ENCODE peak calls at places on chromosomes 4 and X, in nine cellular contexts. H, Z, N, U, M, A, J, B and Q are unnamed samples.

GRCh38 chr4:73589887-73590801 is 30.1 kb downstream of the RASSF6 start:
- DNase-seq in H (no peak), Z (no peak), N (peak; percentile 27), U (no peak), M (no peak), A (no peak), J (peak; percentile 47), B (peak; percentile 47), Q (no peak)

GRCh38 chr4:81607947-81608346 is 136.2 kb upstream of the RASGEF1B start:
- DNase-seq in H (no peak), Z (no peak), N (no peak), U (peak; percentile 59), M (no peak), A (no peak), J (no peak), B (no peak), Q (no peak)

GRCh38 chr4:183229397-183229796 is 90.7 kb downstream of the CLDN22 start:
- DNase-seq in H (no peak), Z (no peak), N (no peak), U (peak; percentile 14), M (no peak), A (no peak), J (peak; percentile 46), B (no peak), Q (no peak)

GRCh38 chrX:17737707-17738001 is 361 bp downstream of the SCML1 start:
- DNase-seq in H (no peak), Z (no peak), N (no peak), U (no peak), M (no peak), A (no peak), J (no peak), B (no peak), Q (peak; percentile 42)

GRCh38 chr4:73308286-73308685 is 49.7 kb upstream of the ANKRD17 start:
- DNase-seq in H (no peak), Z (peak; percentile 35), N (peak; percentile 23), U (peak; percentile 10), M (no peak), A (no peak), J (peak; percentile 34), B (peak; percentile 55), Q (no peak)

GRCh38 chr4:168309781-168310180 is 8.8 kb downstream of the DDX60 start:
- DNase-seq in H (no peak), Z (no peak), N (no peak), U (peak; percentile 1), M (no peak), A (no peak), J (peak; percentile 14), B (peak; percentile 67), Q (no peak)

GRCh38 chr4:81891005-81891795 is 419.5 kb upstream of the RASGEF1B start:
- DNase-seq in H (no peak), Z (no peak), N (no peak), U (no peak), M (no peak), A (no peak), J (no peak), B (no peak), Q (no peak)

GRCh38 chr4:161252520-161253141 is 911.2 kb downstream of the FSTL5 start:
- DNase-seq in H (no peak), Z (no peak), N (peak; percentile 28), U (no peak), M (no peak), A (no peak), J (peak; percentile 4), B (peak; percentile 1), Q (no peak)

GRCh38 chr4:188171551-188171950 is 32.3 kb downstream of the TRIML1 start:
- DNase-seq in H (no peak), Z (no peak), N (no peak), U (no peak), M (no peak), A (no peak), J (no peak), B (no peak), Q (no peak)
- TF ChIP-seq CTCF in H (no peak), Z (no peak), N (no peak), U (no peak), M (no peak), A (no peak), J (no peak), B (no peak), Q (no peak)

GRCh38 chr4:125750399-125750798 is 435.6 kb downstream of the FAT4 start:
- DNase-seq in H (no peak), Z (no peak), N (no peak), U (no peak), M (no peak), A (no peak), J (no peak), B (no peak), Q (no peak)

GRCh38 chr4:125749354-125749753 is 434.6 kb downstream of the FAT4 start:
- DNase-seq in H (no peak), Z (no peak), N (no peak), U (no peak), M (no peak), A (no peak), J (no peak), B (no peak), Q (no peak)

GRCh38 chr4:125750827-125751466 is 436.2 kb downstream of the FAT4 start:
- DNase-seq in H (no peak), Z (peak; percentile 65), N (no peak), U (peak; percentile 67), M (no peak), A (no peak), J (peak; percentile 32), B (peak; percentile 85), Q (no peak)
- TF ChIP-seq CTCF in H (peak; percentile 38), Z (peak; percentile 70), N (no peak), U (peak; percentile 40), M (peak; percentile 26), A (no peak), J (peak; percentile 47), B (peak; percentile 58), Q (no peak)

DNA sequence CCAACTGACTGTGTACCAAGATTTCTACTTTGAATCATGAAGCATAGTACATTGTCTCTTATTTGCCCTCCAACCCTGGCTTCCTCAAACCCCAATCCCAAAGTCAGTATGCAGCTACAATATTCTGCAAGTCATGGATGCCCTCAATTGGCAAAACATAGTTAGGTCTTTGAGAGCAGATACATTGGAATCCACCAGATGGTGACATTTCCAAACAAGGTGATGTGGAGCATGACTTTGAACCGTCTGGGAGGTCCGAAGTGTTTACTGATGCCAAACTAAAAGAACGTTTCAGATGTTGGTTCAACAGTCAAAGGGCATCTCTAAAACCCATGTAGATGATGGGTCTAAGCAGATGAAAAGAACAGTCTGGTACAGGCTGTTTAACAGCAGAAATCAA is 43.7 kb upstream of the FRMD7 start:
- DNase-seq in H (no peak), Z (no peak), N (no peak), U (no peak), M (no peak), A (no peak), J (no peak), B (peak; percentile 0), Q (no peak)
- TF ChIP-seq CTCF in H (no peak), Z (no peak), N (no peak), U (no peak), M (no peak), A (no peak), J (no peak), B (no peak), Q (no peak)

DNA sequence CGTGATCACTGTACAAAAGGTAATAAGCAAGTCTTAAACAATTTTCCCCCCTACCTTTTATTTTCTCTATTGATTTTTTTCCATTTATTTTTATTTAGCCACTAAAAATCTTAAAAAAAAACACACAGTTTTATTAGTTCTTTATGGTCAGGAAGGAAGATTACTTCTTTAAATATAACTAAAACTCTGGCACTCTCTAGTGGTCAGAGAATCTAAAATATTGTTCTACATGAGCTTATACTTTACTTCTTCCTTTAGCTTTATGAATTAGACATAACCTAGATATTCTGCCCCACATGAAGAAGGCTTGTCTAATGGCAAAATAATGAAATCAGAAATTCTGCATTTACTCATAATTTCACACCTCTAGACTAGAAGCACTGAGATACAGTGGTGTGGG is 135.2 kb downstream of the PDE5A start:
- DNase-seq in H (no peak), Z (no peak), N (no peak), U (no peak), M (no peak), A (no peak), J (no peak), B (peak; percentile 34), Q (no peak)
- TF ChIP-seq CTCF in H (no peak), Z (no peak), N (peak; percentile 24), U (peak; percentile 2), M (peak; percentile 44), A (no peak), J (no peak), B (peak; percentile 14), Q (no peak)

DNA sequence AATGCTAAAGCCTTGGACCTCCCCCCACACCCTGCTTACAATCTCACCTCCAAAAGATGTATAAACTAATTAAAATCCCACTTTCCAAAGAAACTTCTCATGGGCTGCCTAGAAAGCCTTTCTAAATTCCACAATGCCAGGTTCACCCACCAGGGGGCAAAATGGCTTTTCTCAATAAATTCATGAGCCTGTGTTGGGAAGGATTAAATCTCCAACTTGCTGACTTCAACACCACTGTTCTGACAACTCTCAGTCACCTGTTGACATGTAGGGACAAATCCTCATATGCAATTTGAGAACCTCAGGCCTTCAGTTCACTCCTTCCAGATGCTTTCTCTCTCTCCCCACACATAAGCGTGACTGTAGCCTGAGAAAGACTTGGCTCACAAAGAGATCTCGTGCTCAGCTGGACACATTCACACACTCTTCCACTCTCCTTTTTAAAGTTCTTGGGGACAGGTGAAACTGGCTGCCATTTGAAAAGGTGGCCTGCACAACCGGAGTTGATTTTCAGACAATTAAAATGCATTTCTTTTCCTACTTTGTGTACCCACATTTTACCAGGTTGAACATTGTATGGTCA is 88.6 kb upstream of the PRPS2 start:
- DNase-seq in H (no peak), Z (no peak), N (no peak), U (no peak), M (peak; percentile 14), A (no peak), J (no peak), B (peak; percentile 14), Q (peak; percentile 28)
- TF ChIP-seq CTCF in H (peak; percentile 49), Z (peak; percentile 57), N (peak; percentile 33), U (no peak), M (peak; percentile 57), A (peak; percentile 85), J (peak; percentile 40), B (peak; percentile 41), Q (peak; percentile 45)

DNA sequence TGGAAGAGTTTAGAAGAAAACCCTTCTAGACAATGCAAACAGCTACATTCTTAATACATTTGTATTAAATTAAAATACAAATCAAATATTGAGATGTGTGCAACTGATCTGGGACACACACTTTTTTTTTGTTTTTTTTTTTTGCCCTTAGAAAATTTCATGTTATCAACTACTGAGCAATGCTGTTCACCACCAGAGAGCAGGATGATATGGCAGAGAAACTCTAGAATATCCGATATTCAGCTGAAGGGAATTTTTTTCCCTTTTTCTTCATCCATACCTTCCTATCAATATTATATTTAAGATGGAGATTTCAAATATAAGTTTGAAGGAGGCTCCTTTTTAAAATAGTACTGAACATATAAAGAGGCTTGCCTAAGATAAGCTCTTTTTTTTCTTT is 1.0 kb downstream of the NDST3 start:
- DNase-seq in H (no peak), Z (no peak), N (no peak), U (no peak), M (no peak), A (no peak), J (no peak), B (no peak), Q (no peak)
- TF ChIP-seq CTCF in H (no peak), Z (no peak), N (no peak), U (no peak), M (no peak), A (no peak), J (no peak), B (no peak), Q (no peak)